ENCODE peak calls at places on chromosome 18, in six cellular contexts. D, E, Y, S, R and F are unnamed samples.
A peak's percentile ranks its signal among the peaks of the same experiment; 100 is the strongest.

GRCh38 chr18:52077251-52077983 is 262.6 kb upstream of the DCC start:
- DNase-seq in Y (no peak), D (no peak), S (no peak), E (no peak), R (no peak), F (no peak)

GRCh38 chr18:79863161-79863945 is 65.6 kb downstream of the KCNG2 start:
- DNase-seq in D (peak; percentile 29), E (peak; percentile 30), S (no peak), Y (no peak), R (no peak), F (no peak)

GRCh38 chr18:2909431-2910140 is 62.8 kb downstream of the EMILIN2 start:
- DNase-seq in S (no peak), Y (no peak), D (no peak), E (no peak), R (no peak), F (no peak)

GRCh38 chr18:48695671-48696070 is 156.8 kb downstream of the CTIF start:
- DNase-seq in R (no peak), E (no peak), D (no peak), Y (no peak), S (no peak), F (no peak)

GRCh38 chr18:48003426-48004349 is 73.2 kb upstream of the SMAD2 start:
- DNase-seq in R (peak; percentile 38), S (peak; percentile 60), Y (peak; percentile 81), D (peak; percentile 6), E (no peak), F (peak; percentile 22)

GRCh38 chr18:48781041-48781989 is 169.4 kb downstream of the SMAD7 start:
- DNase-seq in Y (peak; percentile 55), S (no peak), R (peak; percentile 93), D (no peak), E (peak; percentile 21), F (peak; percentile 86)

GRCh38 chr18:77005651-77006195 is 126.9 kb downstream of the MBP start:
- DNase-seq in E (no peak), R (no peak), S (no peak), Y (no peak), D (no peak), F (no peak)

GRCh38 chr18:79411614-79412526 is 16.1 kb downstream of the NFATC1 start:
- DNase-seq in S (no peak), D (no peak), R (peak; percentile 28), E (peak; percentile 38), Y (no peak), F (no peak)

GRCh38 chr18:48931680-48932461 is 18.9 kb downstream of the SMAD7 start:
- DNase-seq in R (no peak), D (no peak), E (no peak), Y (no peak), S (no peak), F (no peak)

GRCh38 chr18:58054041-58054733 is 10.2 kb downstream of the NEDD4L start:
- DNase-seq in D (no peak), S (no peak), E (peak; percentile 72), Y (peak; percentile 34), R (no peak), F (peak; percentile 26)

GRCh38 chr18:2087877-2088673 is 483.2 kb downstream of the METTL4 start:
- DNase-seq in Y (no peak), R (peak; percentile 69), S (no peak), D (no peak), E (no peak), F (no peak)

GRCh38 chr18:48929212-48929612 is 21.6 kb downstream of the SMAD7 start:
- DNase-seq in Y (no peak), D (no peak), R (no peak), S (no peak), E (no peak), F (no peak)

GRCh38 chr18:54033087-54033486 is 191.4 kb downstream of the MBD2 start:
- DNase-seq in E (no peak), S (no peak), Y (no peak), R (no peak), D (no peak), F (no peak)

GRCh38 chr18:66676699-66677098 is 72.8 kb upstream of the CDH19 start:
- DNase-seq in S (no peak), Y (no peak), D (no peak), R (no peak), E (peak; percentile 36), F (no peak)

GRCh38 chr18:61398961-61399632 is 65.9 kb downstream of the CDH20 start:
- DNase-seq in Y (peak; percentile 85), R (no peak), S (no peak), D (no peak), E (no peak), F (peak; percentile 81)

GRCh38 chr18:3368193-3368592 is 81.8 kb upstream of the TGIF1 start:
- DNase-seq in S (no peak), R (no peak), Y (peak; percentile 57), E (no peak), D (no peak), F (peak; percentile 8)

GRCh38 chr18:22865354-22866116 is 67.6 kb upstream of the RBBP8 start:
- DNase-seq in S (no peak), Y (no peak), D (no peak), R (no peak), E (no peak), F (no peak)
- TF ChIP-seq CTCF in S (no peak), Y (no peak), D (no peak), R (no peak), E (no peak), F (no peak)

DNA sequence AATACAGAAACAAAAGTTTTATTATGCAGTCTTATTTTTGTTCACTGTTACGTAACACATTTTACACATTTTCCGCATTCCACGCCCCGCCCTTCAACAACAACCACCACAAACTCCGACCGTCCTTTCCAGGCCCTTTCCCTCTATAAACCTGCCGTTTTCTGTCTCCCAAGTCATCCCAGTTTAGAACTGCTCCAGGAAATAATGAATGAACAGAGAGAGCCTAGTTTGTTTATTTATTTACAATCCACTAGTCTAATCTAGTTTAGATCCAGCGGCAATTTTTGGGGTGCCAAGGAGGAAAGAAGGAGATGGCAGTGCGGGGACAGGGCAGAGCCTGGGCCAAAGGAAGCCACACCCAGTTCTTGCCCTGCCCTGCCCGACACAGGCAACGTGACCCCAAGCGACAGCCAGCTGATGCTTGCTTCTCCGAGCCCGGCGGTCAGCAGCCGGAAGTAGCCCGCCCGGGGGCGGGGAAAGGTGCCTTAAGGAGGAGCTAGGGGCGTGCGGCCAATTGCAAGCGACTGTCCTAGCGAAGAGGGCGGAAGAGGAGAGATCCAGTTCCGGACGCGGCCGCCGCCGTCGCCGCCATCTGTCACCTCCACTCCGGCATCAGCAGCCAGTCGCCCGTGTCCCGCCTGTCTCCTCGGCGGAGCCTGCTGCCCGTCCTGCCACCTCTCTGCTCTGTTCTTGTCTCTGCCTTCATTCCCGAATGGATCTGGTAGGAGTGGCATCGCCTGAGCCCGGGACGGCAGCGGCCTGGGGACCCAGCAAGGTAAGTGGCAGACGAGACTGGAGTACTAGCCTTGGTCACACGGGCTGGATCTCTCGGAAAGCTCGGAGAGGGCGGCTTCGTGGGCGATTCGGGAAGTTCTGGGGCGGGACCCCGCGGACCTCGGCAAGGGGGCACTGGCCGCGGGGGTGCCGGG is at the start of gene RIOK3:
- DNase-seq in E (peak; percentile 99), D (peak; percentile 85), Y (peak; percentile 98), S (peak; percentile 87), R (peak; percentile 98), F (peak; percentile 94)
- TF ChIP-seq CTCF in E (no peak), D (no peak), Y (no peak), S (no peak), R (no peak), F (no peak)

GRCh38 chr18:46950064-46950656 is 32.8 kb downstream of the KATNAL2 start:
- DNase-seq in E (peak; percentile 74), R (no peak), S (no peak), D (no peak), Y (peak; percentile 38), F (peak; percentile 3)
- TF ChIP-seq CTCF in E (peak; percentile 65), R (peak; percentile 38), S (peak; percentile 52), D (peak; percentile 28), Y (peak; percentile 40), F (peak; percentile 48)

DNA sequence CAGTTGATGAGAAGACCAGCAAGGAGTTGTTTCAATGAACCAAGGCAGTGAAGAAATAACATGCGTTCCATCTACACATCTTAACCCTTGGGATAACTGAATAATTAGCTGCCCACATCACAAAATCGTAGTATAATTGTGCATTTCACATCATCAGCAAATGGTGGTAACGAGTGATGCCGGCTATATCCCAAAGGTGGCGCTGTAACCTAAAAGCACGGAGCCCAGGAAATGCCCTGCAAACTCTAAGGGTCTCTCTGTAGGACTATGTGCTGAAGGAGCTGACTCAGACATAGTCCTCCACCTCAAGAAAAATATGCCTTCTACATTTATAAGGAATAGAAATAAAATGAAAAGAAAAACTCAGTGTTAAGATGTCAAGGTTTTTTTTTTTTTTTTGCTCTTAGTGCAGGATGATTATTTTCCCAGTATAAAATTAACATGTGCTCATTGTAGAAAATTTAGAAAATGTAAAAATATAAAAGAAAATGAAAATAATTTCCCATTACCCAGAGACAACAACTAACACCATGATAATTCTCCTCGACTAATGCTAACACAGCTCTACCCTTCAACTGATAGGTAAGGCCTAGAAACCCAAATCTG is 23.1 kb upstream of the DSG3 start:
- DNase-seq in E (peak; percentile 83), S (peak; percentile 4), R (no peak), Y (no peak), D (no peak), F (peak; percentile 48)
- TF ChIP-seq CTCF in E (peak; percentile 96), S (peak; percentile 71), R (peak; percentile 63), Y (peak; percentile 36), D (no peak), F (peak; percentile 86)

GRCh38 chr18:29892960-29893558 is 1149.5 kb downstream of the DSC3 start:
- DNase-seq in Y (no peak), E (peak; percentile 39), R (no peak), S (no peak), D (no peak), F (no peak)
- TF ChIP-seq CTCF in Y (peak; percentile 46), E (peak; percentile 51), R (peak; percentile 30), S (peak; percentile 19), D (no peak), F (peak; percentile 41)

GRCh38 chr18:22168360-22168921 is 948 bp upstream of the GATA6 start:
- DNase-seq in Y (peak; percentile 33), R (no peak), S (peak; percentile 60), D (no peak), E (peak; percentile 70), F (no peak)
- TF ChIP-seq CTCF in Y (no peak), R (no peak), S (no peak), D (no peak), E (no peak), F (peak; percentile 35)

GRCh38 chr18:12604445-12605007 is 53.4 kb downstream of the SPIRE1 start:
- DNase-seq in Y (no peak), E (no peak), S (peak; percentile 9), R (no peak), D (no peak), F (no peak)
- TF ChIP-seq CTCF in Y (no peak), E (no peak), S (no peak), R (no peak), D (no peak), F (peak; percentile 37)

GRCh38 chr18:34591920-34592444 is 118.1 kb upstream of the DTNA start:
- DNase-seq in D (no peak), R (no peak), Y (no peak), E (no peak), S (no peak), F (no peak)

GRCh38 chr18:34592961-34593382 is 117.1 kb upstream of the DTNA start:
- DNase-seq in E (peak; percentile 75), D (no peak), R (peak; percentile 53), S (no peak), Y (peak; percentile 83), F (peak; percentile 59)

GRCh38 chr18:34598136-34598635 is 111.9 kb upstream of the DTNA start:
- DNase-seq in Y (no peak), R (no peak), E (no peak), D (no peak), S (no peak), F (no peak)

GRCh38 chr18:34594243-34594642 is 115.9 kb upstream of the DTNA start:
- DNase-seq in E (no peak), S (no peak), R (no peak), D (no peak), Y (no peak), F (no peak)

GRCh38 chr18:34595673-34596072 is 114.4 kb upstream of the DTNA start:
- DNase-seq in R (no peak), D (no peak), Y (peak; percentile 78), E (peak; percentile 75), S (no peak), F (peak; percentile 11)
- TF ChIP-seq CTCF in R (peak; percentile 17), D (no peak), Y (peak; percentile 49), E (peak; percentile 79), S (peak; percentile 8), F (peak; percentile 63)